ENCODE peak calls at places on chromosomes 1 and 21, in nine cellular contexts. One of them, this sample, is unnamed.

GRCh38 chr21:39637197-39637970 is 24.6 kb downstream of the B3GALT5 start:
- DNase-seq in HFF-Myc: no peak
- DNase-seq in keratinocyte: no peak
- DNase-seq in tibial artery: no peak
- DNase-seq in neural crest cell: no peak
- DNase-seq in lung: no peak
- DNase-seq in fibroblast of lung: no peak
- DNase-seq in CD8-positive, alpha-beta T cell: no peak
- DNase-seq in left lung: no peak
- DNase-seq in this sample: no peak

GRCh38 chr1:3533051-3534048 is 78.0 kb downstream of the MEGF6 start:
- DNase-seq in HFF-Myc: no peak
- DNase-seq in keratinocyte: no peak
- DNase-seq in tibial artery: no peak
- DNase-seq in neural crest cell: no peak
- DNase-seq in lung: no peak
- DNase-seq in fibroblast of lung: no peak
- DNase-seq in CD8-positive, alpha-beta T cell: no peak
- DNase-seq in left lung: no peak
- DNase-seq in this sample: no peak

GRCh38 chr1:30919025-30919881 is 10.7 kb upstream of the SDC3 start:
- DNase-seq in HFF-Myc: peak; percentile 46
- DNase-seq in keratinocyte: peak; percentile 28
- DNase-seq in tibial artery: no peak
- DNase-seq in neural crest cell: no peak
- DNase-seq in lung: no peak
- DNase-seq in fibroblast of lung: peak; percentile 79
- DNase-seq in CD8-positive, alpha-beta T cell: no peak
- DNase-seq in left lung: no peak
- DNase-seq in this sample: no peak

GRCh38 chr21:45515241-45516061 is 26.8 kb downstream of the SLC19A1 start:
- DNase-seq in HFF-Myc: no peak
- DNase-seq in keratinocyte: no peak
- DNase-seq in tibial artery: no peak
- DNase-seq in neural crest cell: no peak
- DNase-seq in lung: no peak
- DNase-seq in fibroblast of lung: no peak
- DNase-seq in CD8-positive, alpha-beta T cell: no peak
- DNase-seq in left lung: peak; percentile 27
- DNase-seq in this sample: no peak

GRCh38 chr1:201495447-201496295 is 11.3 kb downstream of the CSRP1 start:
- DNase-seq in HFF-Myc: no peak
- DNase-seq in keratinocyte: no peak
- DNase-seq in tibial artery: peak; percentile 82
- DNase-seq in neural crest cell: peak; percentile 32
- DNase-seq in lung: peak; percentile 51
- DNase-seq in fibroblast of lung: peak; percentile 95
- DNase-seq in CD8-positive, alpha-beta T cell: no peak
- DNase-seq in left lung: peak; percentile 71
- DNase-seq in this sample: no peak

GRCh38 chr1:227901906-227902640 is 45.7 kb downstream of the WNT9A start:
- DNase-seq in HFF-Myc: no peak
- DNase-seq in keratinocyte: no peak
- DNase-seq in tibial artery: no peak
- DNase-seq in neural crest cell: no peak
- DNase-seq in lung: no peak
- DNase-seq in fibroblast of lung: no peak
- DNase-seq in CD8-positive, alpha-beta T cell: no peak
- DNase-seq in left lung: no peak
- DNase-seq in this sample: no peak

GRCh38 chr1:51693420-51694144 is 76.7 kb downstream of the OSBPL9 start:
- DNase-seq in HFF-Myc: no peak
- DNase-seq in keratinocyte: no peak
- DNase-seq in tibial artery: no peak
- DNase-seq in neural crest cell: no peak
- DNase-seq in lung: no peak
- DNase-seq in fibroblast of lung: peak; percentile 37
- DNase-seq in CD8-positive, alpha-beta T cell: no peak
- DNase-seq in left lung: no peak
- DNase-seq in this sample: no peak

GRCh38 chr1:31183927-31184554 is 55.6 kb downstream of the NKAIN1 start:
- DNase-seq in HFF-Myc: no peak
- DNase-seq in keratinocyte: no peak
- DNase-seq in tibial artery: no peak
- DNase-seq in neural crest cell: peak; percentile 74
- DNase-seq in lung: no peak
- DNase-seq in fibroblast of lung: peak; percentile 52
- DNase-seq in CD8-positive, alpha-beta T cell: no peak
- DNase-seq in left lung: no peak
- DNase-seq in this sample: peak; percentile 29

GRCh38 chr1:204600968-204601367 is 84.6 kb downstream of the LRRN2 start:
- DNase-seq in HFF-Myc: no peak
- DNase-seq in keratinocyte: no peak
- DNase-seq in tibial artery: no peak
- DNase-seq in neural crest cell: no peak
- DNase-seq in lung: no peak
- DNase-seq in fibroblast of lung: no peak
- DNase-seq in CD8-positive, alpha-beta T cell: no peak
- DNase-seq in left lung: no peak
- DNase-seq in this sample: no peak

GRCh38 chr1:225940385-225941151 is 452 bp downstream of the LEFTY2 start:
- DNase-seq in HFF-Myc: no peak
- DNase-seq in keratinocyte: no peak
- DNase-seq in tibial artery: no peak
- DNase-seq in neural crest cell: no peak
- DNase-seq in lung: no peak
- DNase-seq in fibroblast of lung: no peak
- DNase-seq in CD8-positive, alpha-beta T cell: no peak
- DNase-seq in left lung: no peak
- DNase-seq in this sample: no peak

GRCh38 chr21:30408782-30409494 is 13.1 kb downstream of the KRTAP13-1 start:
- DNase-seq in HFF-Myc: peak; percentile 12
- DNase-seq in keratinocyte: peak; percentile 32
- DNase-seq in tibial artery: no peak
- DNase-seq in neural crest cell: peak; percentile 46
- DNase-seq in lung: peak; percentile 65
- DNase-seq in fibroblast of lung: peak; percentile 5
- DNase-seq in CD8-positive, alpha-beta T cell: no peak
- DNase-seq in left lung: peak; percentile 58
- DNase-seq in this sample: no peak

GRCh38 chr21:18384771-18385170 is 18.8 kb downstream of the TMPRSS15 start:
- DNase-seq in HFF-Myc: no peak
- DNase-seq in keratinocyte: no peak
- DNase-seq in tibial artery: no peak
- DNase-seq in neural crest cell: no peak
- DNase-seq in lung: no peak
- DNase-seq in fibroblast of lung: no peak
- DNase-seq in CD8-positive, alpha-beta T cell: no peak
- DNase-seq in left lung: no peak
- DNase-seq in this sample: no peak

GRCh38 chr1:202837746-202838145 is 27.0 kb downstream of the PCAT6 start:
- DNase-seq in HFF-Myc: no peak
- DNase-seq in keratinocyte: no peak
- DNase-seq in tibial artery: no peak
- DNase-seq in neural crest cell: peak; percentile 39
- DNase-seq in lung: no peak
- DNase-seq in fibroblast of lung: no peak
- DNase-seq in CD8-positive, alpha-beta T cell: no peak
- DNase-seq in left lung: no peak
- DNase-seq in this sample: no peak

GRCh38 chr1:3657096-3657475 is 4.8 kb downstream of the TP73 start:
- DNase-seq in HFF-Myc: no peak
- DNase-seq in keratinocyte: no peak
- DNase-seq in tibial artery: no peak
- DNase-seq in neural crest cell: no peak
- DNase-seq in lung: no peak
- DNase-seq in fibroblast of lung: no peak
- DNase-seq in CD8-positive, alpha-beta T cell: no peak
- DNase-seq in left lung: peak; percentile 9
- DNase-seq in this sample: no peak

GRCh38 chr1:29525941-29526340 is 289.6 kb downstream of the PTPRU start:
- DNase-seq in HFF-Myc: no peak
- DNase-seq in keratinocyte: no peak
- DNase-seq in tibial artery: no peak
- DNase-seq in neural crest cell: no peak
- DNase-seq in lung: no peak
- DNase-seq in fibroblast of lung: no peak
- DNase-seq in CD8-positive, alpha-beta T cell: no peak
- DNase-seq in left lung: no peak
- DNase-seq in this sample: no peak

GRCh38 chr1:3320246-3321152 is 134.0 kb upstream of the ARHGEF16 start:
- DNase-seq in HFF-Myc: no peak
- DNase-seq in keratinocyte: no peak
- DNase-seq in tibial artery: no peak
- DNase-seq in neural crest cell: no peak
- DNase-seq in lung: no peak
- DNase-seq in fibroblast of lung: no peak
- DNase-seq in CD8-positive, alpha-beta T cell: no peak
- DNase-seq in left lung: no peak
- DNase-seq in this sample: no peak

GRCh38 chr21:17446737-17447136 is 66.1 kb upstream of the CXADR start:
- DNase-seq in HFF-Myc: no peak
- DNase-seq in keratinocyte: no peak
- DNase-seq in tibial artery: no peak
- DNase-seq in neural crest cell: no peak
- DNase-seq in lung: no peak
- DNase-seq in fibroblast of lung: no peak
- DNase-seq in CD8-positive, alpha-beta T cell: no peak
- DNase-seq in left lung: no peak
- DNase-seq in this sample: no peak

GRCh38 chr1:16986596-16987361 is 6.4 kb upstream of the MFAP2 start:
- DNase-seq in HFF-Myc: no peak
- DNase-seq in keratinocyte: no peak
- DNase-seq in tibial artery: no peak
- DNase-seq in neural crest cell: peak; percentile 44
- DNase-seq in lung: no peak
- DNase-seq in fibroblast of lung: no peak
- DNase-seq in CD8-positive, alpha-beta T cell: no peak
- DNase-seq in left lung: no peak
- DNase-seq in this sample: no peak
- TF ChIP-seq CTCF in HFF-Myc: peak; percentile 55
- TF ChIP-seq CTCF in keratinocyte: peak; percentile 64
- TF ChIP-seq CTCF in tibial artery: peak; percentile 15
- TF ChIP-seq CTCF in neural crest cell: peak; percentile 61
- TF ChIP-seq CTCF in lung: no peak
- TF ChIP-seq CTCF in fibroblast of lung: peak; percentile 24
- TF ChIP-seq CTCF in CD8-positive, alpha-beta T cell: no peak
- TF ChIP-seq CTCF in left lung: no peak
- TF ChIP-seq CTCF in this sample: no peak

DNA sequence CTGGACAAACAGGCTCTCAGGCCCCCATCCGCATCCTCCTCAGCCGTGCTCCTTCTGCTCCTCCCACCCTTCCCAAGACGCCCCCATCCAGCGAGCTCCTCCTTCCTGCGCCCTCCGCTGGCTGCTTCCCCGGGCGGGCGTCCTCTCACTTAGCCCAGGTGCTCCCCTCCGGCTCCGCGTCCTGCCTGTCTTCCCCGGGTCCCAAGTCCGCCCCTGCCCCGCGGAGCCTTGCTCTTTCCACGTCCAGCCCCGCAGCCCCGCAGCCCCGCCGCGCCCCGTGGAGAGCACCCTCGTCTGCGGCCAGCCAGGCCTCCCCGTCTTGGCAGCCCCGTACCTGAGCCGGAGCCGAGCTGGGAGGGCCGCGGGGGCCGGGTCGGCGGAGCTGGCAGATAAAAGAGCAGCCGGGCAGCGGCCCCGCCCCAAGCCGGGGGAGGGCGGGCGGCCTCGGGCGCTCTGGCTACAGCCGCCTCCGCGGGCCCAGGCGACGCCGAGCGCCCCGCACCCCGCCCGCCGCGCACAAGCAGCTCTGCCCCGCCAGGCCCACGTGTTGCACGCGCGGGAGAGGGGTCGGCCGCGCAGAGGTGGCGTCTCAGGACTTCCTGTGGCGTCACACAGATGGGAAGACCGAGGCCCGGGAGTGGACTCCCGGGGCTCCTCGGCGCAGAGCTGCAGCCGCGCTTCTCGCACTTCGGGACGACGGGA is at the start of gene PAQR7:
- DNase-seq in HFF-Myc: no peak
- DNase-seq in keratinocyte: no peak
- DNase-seq in tibial artery: peak; percentile 80
- DNase-seq in neural crest cell: peak; percentile 56
- DNase-seq in lung: peak; percentile 57
- DNase-seq in fibroblast of lung: peak; percentile 71
- DNase-seq in CD8-positive, alpha-beta T cell: peak; percentile 49
- DNase-seq in left lung: peak; percentile 83
- DNase-seq in this sample: peak; percentile 68
- TF ChIP-seq CTCF in HFF-Myc: no peak
- TF ChIP-seq CTCF in keratinocyte: no peak
- TF ChIP-seq CTCF in tibial artery: no peak
- TF ChIP-seq CTCF in neural crest cell: no peak
- TF ChIP-seq CTCF in lung: no peak
- TF ChIP-seq CTCF in fibroblast of lung: no peak
- TF ChIP-seq CTCF in CD8-positive, alpha-beta T cell: no peak
- TF ChIP-seq CTCF in left lung: no peak
- TF ChIP-seq CTCF in this sample: no peak

DNA sequence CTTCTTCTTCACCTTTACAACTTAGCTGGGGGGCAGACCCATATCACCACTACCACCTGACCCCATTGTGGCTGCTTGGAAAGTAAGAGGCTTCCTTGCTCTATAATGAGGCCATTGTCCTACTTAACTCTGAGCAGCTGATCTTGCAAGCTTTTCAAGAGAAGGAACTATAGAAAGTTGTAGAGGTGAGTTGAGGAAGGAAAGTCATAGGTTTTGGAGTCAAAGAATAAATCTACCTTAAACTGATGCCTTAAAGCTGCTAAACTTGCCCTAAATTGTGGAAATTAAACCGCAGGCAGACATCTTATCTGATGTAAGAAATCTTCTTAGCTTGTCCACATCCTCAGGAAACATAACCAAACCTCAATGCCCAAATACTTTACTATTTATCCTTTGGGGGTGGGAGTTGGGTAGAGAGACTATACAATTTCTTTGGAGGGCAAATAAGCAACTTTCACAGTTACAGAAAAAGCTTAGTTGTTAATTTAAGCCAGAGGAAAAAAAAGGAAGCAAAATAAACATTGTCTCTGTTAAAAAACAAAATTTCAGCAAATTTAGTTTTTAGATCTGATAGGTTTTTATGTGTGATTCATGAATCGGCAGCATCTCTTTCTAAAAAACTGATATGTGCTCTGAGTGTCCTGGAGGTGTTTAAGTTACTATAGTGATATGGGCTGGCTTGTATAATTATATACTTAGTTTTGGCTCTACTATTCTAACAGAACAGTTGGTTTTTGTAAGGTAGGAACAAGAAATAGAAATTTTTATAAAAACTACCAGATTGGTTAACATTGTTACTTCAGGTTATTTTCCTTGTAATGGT is 4.7 kb downstream of the IL23R start:
- DNase-seq in HFF-Myc: no peak
- DNase-seq in keratinocyte: no peak
- DNase-seq in tibial artery: no peak
- DNase-seq in neural crest cell: no peak
- DNase-seq in lung: no peak
- DNase-seq in fibroblast of lung: no peak
- DNase-seq in CD8-positive, alpha-beta T cell: no peak
- DNase-seq in left lung: no peak
- DNase-seq in this sample: no peak
- TF ChIP-seq CTCF in HFF-Myc: no peak
- TF ChIP-seq CTCF in keratinocyte: no peak
- TF ChIP-seq CTCF in tibial artery: no peak
- TF ChIP-seq CTCF in neural crest cell: no peak
- TF ChIP-seq CTCF in lung: no peak
- TF ChIP-seq CTCF in fibroblast of lung: no peak
- TF ChIP-seq CTCF in CD8-positive, alpha-beta T cell: no peak
- TF ChIP-seq CTCF in left lung: no peak
- TF ChIP-seq CTCF in this sample: no peak

GRCh38 chr1:154442006-154442740 is 37.0 kb downstream of the IL6R start:
- DNase-seq in HFF-Myc: no peak
- DNase-seq in keratinocyte: no peak
- DNase-seq in tibial artery: no peak
- DNase-seq in neural crest cell: no peak
- DNase-seq in lung: no peak
- DNase-seq in fibroblast of lung: no peak
- DNase-seq in CD8-positive, alpha-beta T cell: no peak
- DNase-seq in left lung: no peak
- DNase-seq in this sample: no peak
- TF ChIP-seq CTCF in HFF-Myc: peak; percentile 47
- TF ChIP-seq CTCF in keratinocyte: no peak
- TF ChIP-seq CTCF in tibial artery: peak; percentile 27
- TF ChIP-seq CTCF in neural crest cell: peak; percentile 42
- TF ChIP-seq CTCF in lung: no peak
- TF ChIP-seq CTCF in fibroblast of lung: no peak
- TF ChIP-seq CTCF in CD8-positive, alpha-beta T cell: peak; percentile 24
- TF ChIP-seq CTCF in left lung: no peak
- TF ChIP-seq CTCF in this sample: no peak